ENCODE peak calls at places on chromosomes 6 and 20, in seven cellular contexts. One of them, this sample, is unnamed.

GRCh38 chr6:6546318-6547110 is 42.0 kb upstream of the LY86 start:
- DNase-seq in foreskin fibroblast: no peak
- DNase-seq in omental fat pad: no peak
- DNase-seq in GM20000: peak
- DNase-seq in neural crest cell: peak
- DNase-seq in cardiac muscle cell: peak
- DNase-seq in RWPE1: no peak
- DNase-seq in this sample: peak

GRCh38 chr6:50962213-50962759 is 143.6 kb downstream of the TFAP2B start:
- DNase-seq in cardiac muscle cell: no peak
- DNase-seq in foreskin fibroblast: no peak
- DNase-seq in neural crest cell: no peak
- DNase-seq in RWPE1: no peak
- DNase-seq in GM20000: no peak
- DNase-seq in omental fat pad: no peak
- DNase-seq in this sample: no peak

GRCh38 chr6:41344865-41345264 is 9.5 kb downstream of the NCR2 start:
- DNase-seq in neural crest cell: no peak
- DNase-seq in cardiac muscle cell: no peak
- DNase-seq in omental fat pad: no peak
- DNase-seq in RWPE1: no peak
- DNase-seq in GM20000: peak
- DNase-seq in foreskin fibroblast: no peak
- DNase-seq in this sample: no peak

GRCh38 chr6:32432050-32432450 is 7.6 kb upstream of the HLA-DRA start:
- DNase-seq in foreskin fibroblast: peak
- DNase-seq in cardiac muscle cell: peak
- DNase-seq in RWPE1: peak
- DNase-seq in neural crest cell: no peak
- DNase-seq in GM20000: peak
- DNase-seq in omental fat pad: no peak
- DNase-seq in this sample: no peak

GRCh38 chr6:112348334-112348874 is 1.3 kb downstream of the RFPL4B start:
- DNase-seq in cardiac muscle cell: no peak
- DNase-seq in neural crest cell: no peak
- DNase-seq in RWPE1: no peak
- DNase-seq in foreskin fibroblast: no peak
- DNase-seq in omental fat pad: no peak
- DNase-seq in GM20000: no peak
- DNase-seq in this sample: no peak

GRCh38 chr6:9540126-9540525 is 874.7 kb downstream of the TFAP2A start:
- DNase-seq in omental fat pad: no peak
- DNase-seq in cardiac muscle cell: no peak
- DNase-seq in foreskin fibroblast: peak
- DNase-seq in RWPE1: no peak
- DNase-seq in GM20000: no peak
- DNase-seq in neural crest cell: no peak
- DNase-seq in this sample: no peak

GRCh38 chr20:45816951-45817651 is 4.7 kb downstream of the UBE2C start:
- DNase-seq in GM20000: no peak
- DNase-seq in neural crest cell: no peak
- DNase-seq in omental fat pad: no peak
- DNase-seq in foreskin fibroblast: peak
- DNase-seq in RWPE1: no peak
- DNase-seq in cardiac muscle cell: no peak
- DNase-seq in this sample: no peak

GRCh38 chr20:24316731-24317130 is 152.7 kb upstream of the SYNDIG1 start:
- DNase-seq in omental fat pad: no peak
- DNase-seq in foreskin fibroblast: no peak
- DNase-seq in neural crest cell: no peak
- DNase-seq in RWPE1: no peak
- DNase-seq in cardiac muscle cell: no peak
- DNase-seq in GM20000: no peak
- DNase-seq in this sample: no peak

GRCh38 chr20:47211036-47211435 is 145.5 kb downstream of the ZMYND8 start:
- DNase-seq in GM20000: no peak
- DNase-seq in RWPE1: no peak
- DNase-seq in foreskin fibroblast: no peak
- DNase-seq in omental fat pad: no peak
- DNase-seq in cardiac muscle cell: no peak
- DNase-seq in neural crest cell: no peak
- DNase-seq in this sample: no peak

GRCh38 chr6:19301980-19302379 is 535.2 kb upstream of the ID4 start:
- DNase-seq in RWPE1: peak
- DNase-seq in foreskin fibroblast: peak
- DNase-seq in cardiac muscle cell: no peak
- DNase-seq in neural crest cell: no peak
- DNase-seq in omental fat pad: no peak
- DNase-seq in GM20000: no peak
- DNase-seq in this sample: no peak

GRCh38 chr20:4726710-4727391 is 5.1 kb downstream of the PRND start:
- DNase-seq in omental fat pad: no peak
- DNase-seq in GM20000: peak
- DNase-seq in foreskin fibroblast: peak
- DNase-seq in RWPE1: peak
- DNase-seq in neural crest cell: no peak
- DNase-seq in cardiac muscle cell: peak
- DNase-seq in this sample: no peak

GRCh38 chr20:38197217-38198008 is 32.3 kb upstream of the TGM2 start:
- DNase-seq in GM20000: no peak
- DNase-seq in omental fat pad: no peak
- DNase-seq in neural crest cell: no peak
- DNase-seq in foreskin fibroblast: no peak
- DNase-seq in cardiac muscle cell: no peak
- DNase-seq in RWPE1: no peak
- DNase-seq in this sample: no peak

GRCh38 chr20:53828673-53829085 is 235.0 kb upstream of the ZNF217 start:
- DNase-seq in neural crest cell: no peak
- DNase-seq in omental fat pad: no peak
- DNase-seq in cardiac muscle cell: peak
- DNase-seq in GM20000: no peak
- DNase-seq in foreskin fibroblast: peak
- DNase-seq in RWPE1: peak
- DNase-seq in this sample: no peak

GRCh38 chr20:39010496-39010895 is 48.4 kb downstream of the DHX35 start:
- DNase-seq in cardiac muscle cell: no peak
- DNase-seq in RWPE1: no peak
- DNase-seq in GM20000: no peak
- DNase-seq in neural crest cell: no peak
- DNase-seq in foreskin fibroblast: no peak
- DNase-seq in omental fat pad: no peak
- DNase-seq in this sample: no peak

GRCh38 chr6:146814148-146814750 is 215.5 kb downstream of the ADGB start:
- DNase-seq in neural crest cell: no peak
- DNase-seq in foreskin fibroblast: no peak
- DNase-seq in cardiac muscle cell: no peak
- DNase-seq in GM20000: no peak
- DNase-seq in omental fat pad: no peak
- DNase-seq in RWPE1: no peak
- DNase-seq in this sample: no peak

GRCh38 chr20:57647933-57648785 is 27.9 kb upstream of the ZBP1 start:
- DNase-seq in foreskin fibroblast: no peak
- DNase-seq in cardiac muscle cell: no peak
- DNase-seq in omental fat pad: peak
- DNase-seq in neural crest cell: no peak
- DNase-seq in GM20000: no peak
- DNase-seq in RWPE1: no peak
- DNase-seq in this sample: no peak

GRCh38 chr6:90039911-90040310 is 145.6 kb downstream of the GJA10 start:
- DNase-seq in neural crest cell: no peak
- DNase-seq in cardiac muscle cell: no peak
- DNase-seq in omental fat pad: no peak
- DNase-seq in foreskin fibroblast: no peak
- DNase-seq in GM20000: no peak
- DNase-seq in RWPE1: no peak
- DNase-seq in this sample: no peak

GRCh38 chr6:15443119-15443518 is 197.2 kb downstream of the JARID2 start:
- DNase-seq in foreskin fibroblast: peak
- DNase-seq in omental fat pad: no peak
- DNase-seq in GM20000: no peak
- DNase-seq in cardiac muscle cell: no peak
- DNase-seq in RWPE1: peak
- DNase-seq in neural crest cell: no peak
- DNase-seq in this sample: no peak

GRCh38 chr20:4962257-4962855 is 39.0 kb downstream of the SLC23A2 start:
- DNase-seq in omental fat pad: no peak
- DNase-seq in GM20000: no peak
- DNase-seq in RWPE1: no peak
- DNase-seq in cardiac muscle cell: no peak
- DNase-seq in neural crest cell: no peak
- DNase-seq in foreskin fibroblast: no peak
- DNase-seq in this sample: no peak

GRCh38 chr20:33569290-33570094 is 79.6 kb downstream of the CBFA2T2 start:
- DNase-seq in GM20000: no peak
- DNase-seq in neural crest cell: no peak
- DNase-seq in omental fat pad: no peak
- DNase-seq in cardiac muscle cell: no peak
- DNase-seq in foreskin fibroblast: no peak
- DNase-seq in RWPE1: peak
- DNase-seq in this sample: no peak

GRCh38 chr6:446418-447366 is 55.1 kb downstream of the IRF4 start:
- DNase-seq in foreskin fibroblast: no peak
- DNase-seq in cardiac muscle cell: no peak
- DNase-seq in neural crest cell: no peak
- DNase-seq in RWPE1: no peak
- DNase-seq in omental fat pad: no peak
- DNase-seq in GM20000: peak
- DNase-seq in this sample: no peak

GRCh38 chr6:169700296-169700695 is 1.5 kb downstream of the WDR27 start:
- DNase-seq in RWPE1: no peak
- DNase-seq in foreskin fibroblast: peak
- DNase-seq in neural crest cell: no peak
- DNase-seq in omental fat pad: no peak
- DNase-seq in GM20000: no peak
- DNase-seq in cardiac muscle cell: peak
- DNase-seq in this sample: no peak

GRCh38 chr6:142325111-142325510 is 23.3 kb downstream of the ADGRG6 start:
- DNase-seq in omental fat pad: no peak
- DNase-seq in foreskin fibroblast: no peak
- DNase-seq in cardiac muscle cell: no peak
- DNase-seq in RWPE1: no peak
- DNase-seq in neural crest cell: no peak
- DNase-seq in GM20000: no peak
- DNase-seq in this sample: no peak

DNA sequence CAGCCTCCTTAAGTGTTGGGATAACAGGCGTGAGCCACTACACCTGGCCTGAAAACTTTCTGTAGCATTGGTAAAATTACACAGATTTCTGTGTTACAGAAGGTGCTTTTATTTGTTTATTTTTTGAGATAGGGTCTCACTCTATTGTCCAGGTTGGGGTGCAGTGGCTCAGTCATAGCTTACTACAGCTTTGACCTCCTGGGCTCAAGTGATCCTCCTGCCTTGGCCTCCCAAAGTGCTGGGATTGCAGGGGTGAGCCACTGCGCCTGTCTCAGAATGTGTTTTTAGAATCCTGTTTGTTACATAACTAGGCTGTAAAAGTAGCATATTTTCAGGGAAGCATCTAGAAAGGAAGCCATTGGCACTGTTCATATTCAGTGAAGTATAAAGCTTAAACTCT is 16.9 kb upstream of the BLTP3A start:
- DNase-seq in GM20000: no peak
- DNase-seq in neural crest cell: no peak
- DNase-seq in foreskin fibroblast: no peak
- DNase-seq in cardiac muscle cell: no peak
- DNase-seq in omental fat pad: no peak
- DNase-seq in RWPE1: no peak
- DNase-seq in this sample: no peak
- TF ChIP-seq CTCF in GM20000: no peak
- TF ChIP-seq CTCF in neural crest cell: no peak
- TF ChIP-seq CTCF in foreskin fibroblast: no peak
- TF ChIP-seq CTCF in cardiac muscle cell: no peak
- TF ChIP-seq CTCF in omental fat pad: no peak
- TF ChIP-seq CTCF in RWPE1: no peak
- TF ChIP-seq CTCF in this sample: no peak

GRCh38 chr6:52503344-52503747 is 73.5 kb downstream of the TRAM2 start:
- DNase-seq in neural crest cell: no peak
- DNase-seq in foreskin fibroblast: no peak
- DNase-seq in omental fat pad: no peak
- DNase-seq in GM20000: no peak
- DNase-seq in cardiac muscle cell: peak
- DNase-seq in RWPE1: peak
- DNase-seq in this sample: no peak
- TF ChIP-seq CTCF in neural crest cell: peak
- TF ChIP-seq CTCF in foreskin fibroblast: no peak
- TF ChIP-seq CTCF in omental fat pad: no peak
- TF ChIP-seq CTCF in GM20000: no peak
- TF ChIP-seq CTCF in cardiac muscle cell: no peak
- TF ChIP-seq CTCF in RWPE1: no peak
- TF ChIP-seq CTCF in this sample: no peak

GRCh38 chr6:23077797-23078196 is 508.4 kb downstream of the HDGFL1 start:
- DNase-seq in omental fat pad: no peak
- DNase-seq in cardiac muscle cell: no peak
- DNase-seq in neural crest cell: no peak
- DNase-seq in GM20000: no peak
- DNase-seq in foreskin fibroblast: no peak
- DNase-seq in RWPE1: no peak
- DNase-seq in this sample: no peak

GRCh38 chr6:23086100-23086499 is 516.7 kb downstream of the HDGFL1 start:
- DNase-seq in omental fat pad: no peak
- DNase-seq in cardiac muscle cell: no peak
- DNase-seq in GM20000: no peak
- DNase-seq in RWPE1: no peak
- DNase-seq in foreskin fibroblast: no peak
- DNase-seq in neural crest cell: no peak
- DNase-seq in this sample: no peak

DNA sequence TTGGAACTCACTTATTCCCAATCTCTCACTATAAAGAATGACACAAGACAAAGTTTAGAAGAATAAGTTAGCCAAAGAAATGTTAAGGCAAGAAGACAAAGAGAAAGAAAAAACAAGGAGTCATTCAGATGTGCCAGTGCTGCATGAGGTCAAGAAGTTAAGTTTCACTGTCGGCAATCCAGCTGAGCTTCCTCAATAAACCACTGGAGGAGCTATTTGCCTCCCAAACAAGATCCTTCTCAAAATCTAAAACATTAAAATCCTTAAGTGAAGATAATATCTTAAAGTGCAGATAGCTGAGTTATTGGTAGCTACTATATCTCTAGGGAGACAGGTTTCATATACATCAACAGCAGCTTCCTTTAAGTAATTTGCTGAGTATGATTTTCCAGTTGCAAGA is 512.3 kb downstream of the HDGFL1 start:
- DNase-seq in neural crest cell: no peak
- DNase-seq in RWPE1: no peak
- DNase-seq in foreskin fibroblast: peak
- DNase-seq in omental fat pad: no peak
- DNase-seq in cardiac muscle cell: no peak
- DNase-seq in GM20000: no peak
- DNase-seq in this sample: no peak
- TF ChIP-seq CTCF in neural crest cell: peak
- TF ChIP-seq CTCF in RWPE1: no peak
- TF ChIP-seq CTCF in foreskin fibroblast: no peak
- TF ChIP-seq CTCF in omental fat pad: no peak
- TF ChIP-seq CTCF in cardiac muscle cell: no peak
- TF ChIP-seq CTCF in GM20000: no peak
- TF ChIP-seq CTCF in this sample: peak

DNA sequence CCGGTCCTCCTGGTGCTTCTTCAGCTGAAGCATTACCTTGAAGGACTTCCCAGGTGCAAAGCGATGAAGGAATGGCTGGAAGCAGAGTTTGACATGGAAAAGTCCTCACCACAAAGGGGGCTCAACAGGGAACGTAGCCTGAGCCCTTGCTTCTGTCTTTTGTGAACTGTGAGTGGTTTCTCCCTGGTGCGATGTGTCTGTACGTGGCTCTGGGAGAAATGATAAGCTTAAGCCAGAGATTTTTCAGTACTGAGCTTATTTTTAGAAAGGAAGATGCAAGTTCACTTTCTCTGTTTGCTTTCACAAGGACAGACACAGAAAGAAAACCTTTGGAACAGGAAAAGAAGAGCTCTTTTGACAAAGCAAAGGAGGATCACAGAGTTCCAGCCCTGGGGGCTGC is 79.4 kb downstream of the DACT2 start:
- DNase-seq in cardiac muscle cell: no peak
- DNase-seq in omental fat pad: no peak
- DNase-seq in GM20000: no peak
- DNase-seq in RWPE1: no peak
- DNase-seq in foreskin fibroblast: no peak
- DNase-seq in neural crest cell: no peak
- DNase-seq in this sample: no peak
- TF ChIP-seq CTCF in cardiac muscle cell: no peak
- TF ChIP-seq CTCF in omental fat pad: no peak
- TF ChIP-seq CTCF in GM20000: no peak
- TF ChIP-seq CTCF in RWPE1: no peak
- TF ChIP-seq CTCF in foreskin fibroblast: no peak
- TF ChIP-seq CTCF in neural crest cell: no peak
- TF ChIP-seq CTCF in this sample: no peak